ENCODE peak calls at places on chromosome 4, in five cellular contexts. W, U, N, A and S are unnamed samples.

GRCh38 chr4:11426003-11426402 is 2.7 kb downstream of the HS3ST1 start:
- DNase-seq in W (no peak), U (no peak), N (no peak), A (no peak), S (no peak)

GRCh38 chr4:22485751-22486150 is 30.1 kb downstream of the ADGRA3 start:
- DNase-seq in W (no peak), U (no peak), N (no peak), A (no peak), S (no peak)

GRCh38 chr4:10079256-10079655 is 37.3 kb downstream of the WDR1 start:
- DNase-seq in W (no peak), U (no peak), N (no peak), A (no peak), S (no peak)

GRCh38 chr4:46124773-46125172 is 919 bp upstream of the GABRG1 start:
- DNase-seq in W (no peak), U (no peak), N (no peak), A (no peak), S (peak; percentile 65)

GRCh38 chr4:154186888-154187287 is 304.7 kb downstream of the DCHS2 start:
- DNase-seq in W (no peak), U (no peak), N (no peak), A (no peak), S (no peak)

GRCh38 chr4:6695660-6696581 is 2.2 kb downstream of the S100P start:
- DNase-seq in W (peak; percentile 90), U (peak; percentile 76), N (no peak), A (peak; percentile 49), S (no peak)

GRCh38 chr4:113560579-113560978 is 201.0 kb downstream of the CAMK2D start:
- DNase-seq in W (no peak), U (no peak), N (no peak), A (no peak), S (no peak)

GRCh38 chr4:125387770-125388169 is 73.0 kb downstream of the FAT4 start:
- DNase-seq in W (no peak), U (no peak), N (no peak), A (no peak), S (no peak)

GRCh38 chr4:3675251-3676115 is 90.7 kb upstream of the ADRA2C start:
- DNase-seq in W (peak; percentile 12), U (no peak), N (no peak), A (no peak), S (no peak)

GRCh38 chr4:7192252-7193039 is at the start of gene SORCS2:
- DNase-seq in W (peak; percentile 46), U (peak; percentile 78), N (peak; percentile 67), A (no peak), S (peak; percentile 72)

GRCh38 chr4:80989921-80990544 is 40.5 kb upstream of the BMP3 start:
- DNase-seq in W (peak; percentile 59), U (no peak), N (no peak), A (no peak), S (no peak)

GRCh38 chr4:94406668-94407437 is 44.9 kb upstream of the PDLIM5 start:
- DNase-seq in W (peak; percentile 85), U (peak; percentile 40), N (peak; percentile 62), A (no peak), S (peak; percentile 50)

DNA sequence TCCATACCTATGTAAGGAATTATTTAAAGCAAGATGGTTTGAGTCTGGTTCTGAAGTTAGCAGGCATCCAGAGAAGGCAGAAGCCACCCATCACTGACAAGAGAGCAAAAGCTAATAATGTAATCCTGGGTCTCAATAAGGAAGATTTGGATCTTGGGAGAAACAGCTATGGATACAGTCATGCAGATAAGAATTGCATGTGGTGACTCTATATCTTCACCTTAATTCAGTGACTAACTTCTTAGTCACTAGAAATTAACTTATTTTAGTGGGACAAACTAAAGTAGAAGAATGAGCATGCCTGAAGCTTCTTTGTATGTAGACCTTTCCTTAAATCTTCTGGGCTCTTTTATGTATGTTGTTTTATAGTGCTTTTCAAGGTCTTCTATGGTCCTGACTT is 66.6 kb downstream of the ATP10D start:
- DNase-seq in W (no peak), U (no peak), N (no peak), A (no peak), S (no peak)
- H3K27ac ChIP-seq in W (no peak overlapping the region), U (no peak overlapping the region), N (no peak overlapping the region), A (no peak overlapping the region), S (no peak overlapping the region)

GRCh38 chr4:163548481-163549243 is 54.2 kb downstream of the TMA16 start:
- DNase-seq in W (peak; percentile 57), U (no peak), N (no peak), A (no peak), S (no peak)
- H3K27ac ChIP-seq in W (no peak overlapping the region), U (no peak overlapping the region), N (no peak overlapping the region), A (no peak overlapping the region), S (no peak overlapping the region)

DNA sequence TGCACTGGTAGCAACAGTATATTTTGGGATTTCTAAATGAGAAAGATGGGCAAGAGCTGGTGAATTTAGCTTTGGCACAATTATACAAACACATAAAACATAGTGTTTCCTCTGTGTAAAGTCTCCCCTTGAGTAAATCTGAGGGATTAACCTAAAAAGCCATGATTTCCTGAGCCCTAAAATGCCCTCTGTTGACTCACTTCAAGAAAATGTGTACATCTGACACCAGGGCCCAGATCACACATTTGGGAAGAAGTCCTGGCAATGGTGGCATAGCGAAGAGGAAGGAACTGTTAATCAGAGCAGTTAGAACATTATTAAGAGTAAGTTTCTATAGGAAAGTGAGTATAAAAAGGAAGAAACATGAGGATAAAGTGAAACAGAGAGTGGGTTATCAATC is 338.5 kb downstream of the SPOCK3 start:
- DNase-seq in W (no peak), U (no peak), N (no peak), A (no peak), S (no peak)
- H3K27ac ChIP-seq in W (no peak overlapping the region), U (no peak overlapping the region), N (no peak overlapping the region), A (no peak overlapping the region), S (no peak overlapping the region)

GRCh38 chr4:89616382-89616781 is 220.6 kb downstream of the SNCA start:
- DNase-seq in W (no peak), U (no peak), N (no peak), A (no peak), S (no peak)
- H3K27ac ChIP-seq in W (no peak overlapping the region), U (no peak overlapping the region), N (no peak overlapping the region), A (no peak overlapping the region), S (no peak overlapping the region)

GRCh38 chr4:108171541-108172230 is 3.0 kb upstream of the LEF1 start:
- DNase-seq in W (no peak), U (no peak), N (no peak), A (no peak), S (no peak)
- H3K27ac ChIP-seq in W (no peak overlapping the region), U (no peak overlapping the region), N (no peak overlapping the region), A (peak overlapping the region; percentile 76), S (peak overlapping the region; percentile 70)

DNA sequence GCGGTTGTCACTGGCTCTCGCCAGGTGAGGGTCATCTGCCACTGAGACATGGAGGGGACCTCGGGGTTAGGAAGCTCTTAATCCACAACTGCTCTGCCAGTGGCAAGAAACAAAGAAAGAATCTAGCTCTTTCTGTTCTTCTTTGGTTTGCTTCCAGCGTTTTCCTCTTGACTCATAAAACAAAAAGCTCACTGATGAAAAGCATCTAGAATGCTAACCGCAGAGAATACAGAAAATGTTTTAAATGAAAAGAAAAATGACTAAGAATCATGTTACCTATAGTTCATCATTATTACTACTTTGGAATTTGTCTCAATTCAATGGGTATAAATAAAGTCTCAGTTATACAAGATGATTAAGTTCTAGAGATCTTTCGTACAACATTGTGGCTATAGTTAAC is 274.8 kb upstream of the TENM3 start:
- DNase-seq in W (no peak), U (no peak), N (no peak), A (no peak), S (no peak)
- H3K27ac ChIP-seq in W (no peak overlapping the region), U (no peak overlapping the region), N (no peak overlapping the region), A (no peak overlapping the region), S (no peak overlapping the region)

GRCh38 chr4:786861-787300 is 39.0 kb downstream of the CPLX1 start:
- DNase-seq in W (no peak), U (peak; percentile 59), N (no peak), A (no peak), S (no peak)

GRCh38 chr4:786074-786741 is 39.7 kb downstream of the CPLX1 start:
- DNase-seq in W (no peak), U (peak; percentile 27), N (no peak), A (no peak), S (peak; percentile 43)

GRCh38 chr4:783133-783541 is 42.8 kb downstream of the CPLX1 start:
- DNase-seq in W (no peak), U (no peak), N (no peak), A (no peak), S (peak; percentile 43)

GRCh38 chr4:785332-786073 is 40.4 kb downstream of the CPLX1 start:
- DNase-seq in W (no peak), U (no peak), N (no peak), A (no peak), S (no peak)

DNA sequence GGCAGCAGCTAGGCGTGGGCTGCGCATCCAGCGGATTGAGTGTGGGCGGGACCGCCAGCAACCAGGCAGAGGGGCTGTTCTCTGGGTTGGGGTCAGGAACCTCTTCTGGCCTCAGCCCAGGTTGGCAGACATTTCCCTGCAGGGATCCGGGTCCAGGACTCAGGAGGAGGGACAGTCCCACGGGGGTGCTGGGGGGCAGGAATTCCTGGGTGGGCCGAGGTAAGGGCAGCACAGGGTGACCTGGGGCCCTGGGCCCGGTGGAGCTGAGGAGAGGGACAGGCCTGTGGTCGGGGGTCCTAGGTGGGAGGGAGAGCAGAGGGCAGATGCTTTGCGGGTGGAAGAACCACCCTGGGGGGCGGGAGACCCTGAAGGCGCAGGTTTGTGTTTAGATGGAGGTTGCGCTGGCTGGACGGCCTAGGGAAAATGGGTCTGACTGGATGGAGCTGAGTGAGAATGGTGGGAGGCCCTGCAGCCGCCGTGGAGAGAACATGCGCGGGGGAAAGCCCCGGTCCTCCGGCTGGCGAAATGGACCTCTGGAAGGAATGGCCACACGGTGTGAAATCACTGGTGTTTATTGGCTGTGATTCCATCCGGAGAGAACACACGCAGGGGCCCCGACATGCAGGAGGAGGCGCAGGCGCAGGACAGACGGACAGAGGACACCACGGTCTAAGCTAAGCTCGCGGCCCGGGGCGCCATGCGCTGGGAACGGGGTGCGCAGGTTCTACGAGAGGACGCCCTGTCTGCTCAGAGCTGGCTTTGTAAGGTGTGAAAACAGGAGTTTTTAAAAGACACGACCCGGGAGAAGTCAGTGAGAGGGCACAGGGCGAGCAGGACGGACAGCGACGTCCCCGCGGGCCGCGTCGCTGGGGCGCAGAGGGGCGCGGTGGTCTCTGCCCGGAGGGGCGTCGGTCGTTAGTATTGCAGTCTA is 41.3 kb downstream of the CPLX1 start:
- DNase-seq in W (no peak), U (no peak), N (no peak), A (no peak), S (no peak)
- H3K27ac ChIP-seq in W (no peak overlapping the region), U (no peak overlapping the region), N (no peak overlapping the region), A (no peak overlapping the region), S (no peak overlapping the region)